ENCODE peak calls at places on chromosomes 2 and 18, in seven cellular contexts. D, S, U, T, M, W and K are unnamed samples.

GRCh38 chr2:25197336-25198208 is 29.2 kb upstream of the POMC start:
- DNase-seq in D (no peak), S (no peak), U (no peak), T (no peak), M (no peak), W (no peak), K (no peak)

GRCh38 chr2:207511851-207512250 is 17.9 kb upstream of the CREB1 start:
- DNase-seq in D (peak), S (no peak), U (no peak), T (no peak), M (no peak), W (peak), K (no peak)

GRCh38 chr2:210169871-210170441 is 1.3 kb downstream of the KANSL1L start:
- DNase-seq in D (peak), S (no peak), U (no peak), T (no peak), M (peak), W (peak), K (no peak)

GRCh38 chr2:120013569-120014223 is 819 bp downstream of the EPB41L5 start:
- DNase-seq in D (peak), S (no peak), U (peak), T (no peak), M (peak), W (peak), K (peak)

GRCh38 chr2:3470856-3471737 is 48.2 kb downstream of the ADI1 start:
- DNase-seq in D (peak), S (no peak), U (no peak), T (no peak), M (no peak), W (peak), K (no peak)

GRCh38 chr2:68733365-68733764 is 1.2 kb upstream of the ARHGAP25 start:
- DNase-seq in D (no peak), S (no peak), U (no peak), T (no peak), M (no peak), W (no peak), K (no peak)

GRCh38 chr18:73551211-73551610 is 596.4 kb downstream of the FBXO15 start:
- DNase-seq in D (no peak), S (no peak), U (no peak), T (no peak), M (no peak), W (no peak), K (no peak)

GRCh38 chr2:226892729-226893128 is 56.9 kb downstream of the RHBDD1 start:
- DNase-seq in D (peak), S (no peak), U (no peak), T (no peak), M (no peak), W (peak), K (no peak)

GRCh38 chr18:59743561-59743960 is 46.3 kb upstream of the CCBE1 start:
- DNase-seq in D (peak), S (no peak), U (no peak), T (no peak), M (no peak), W (peak), K (no peak)

GRCh38 chr2:186443851-186444250 is 42.2 kb upstream of the ZC3H15 start:
- DNase-seq in D (no peak), S (no peak), U (no peak), T (no peak), M (no peak), W (no peak), K (no peak)

GRCh38 chr18:26631135-26631534 is 82.8 kb upstream of the KCTD1 start:
- DNase-seq in D (no peak), S (no peak), U (no peak), T (no peak), M (no peak), W (no peak), K (no peak)

GRCh38 chr2:118881490-118882129 is 34.2 kb upstream of the EN1 start:
- DNase-seq in D (peak), S (no peak), U (no peak), T (no peak), M (peak), W (peak), K (peak)

GRCh38 chr18:45275367-45276113 is 339.7 kb upstream of the SLC14A2 start:
- DNase-seq in D (peak), S (no peak), U (no peak), T (no peak), M (peak), W (peak), K (no peak)

GRCh38 chr2:127220102-127220806 is at the start of gene CYP27C1:
- DNase-seq in D (no peak), S (no peak), U (no peak), T (no peak), M (no peak), W (peak), K (peak)

GRCh38 chr2:112814278-112814677 is 22.3 kb downstream of the IL1B start:
- DNase-seq in D (no peak), S (no peak), U (no peak), T (no peak), M (no peak), W (peak), K (peak)
- TF ChIP-seq CTCF in D (no peak), S (no peak), U (no peak), T (peak), M (no peak), W (peak), K (no peak)

DNA sequence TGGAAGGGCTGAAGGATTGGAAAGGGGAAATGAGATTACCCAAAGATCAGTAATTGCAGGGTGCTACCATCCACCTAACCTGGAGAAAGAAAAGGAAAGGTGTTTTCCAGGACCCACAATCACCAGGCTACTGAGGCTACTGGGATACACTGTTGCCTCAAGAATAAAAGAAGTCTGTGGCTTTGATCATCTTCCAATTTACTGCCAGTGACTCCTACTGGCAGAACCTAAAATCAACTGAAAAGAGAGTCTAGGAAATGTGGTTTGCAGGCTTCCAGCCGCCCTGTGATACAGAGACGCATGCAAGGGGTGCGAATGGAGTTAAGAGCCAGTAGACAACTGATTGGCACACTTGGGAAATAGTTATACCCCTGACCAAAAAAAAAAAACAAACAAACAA is 16.6 kb upstream of the TTL start:
- DNase-seq in D (peak), S (no peak), U (no peak), T (no peak), M (no peak), W (peak), K (no peak)
- TF ChIP-seq CTCF in D (peak), S (no peak), U (no peak), T (no peak), M (no peak), W (peak), K (no peak)

DNA sequence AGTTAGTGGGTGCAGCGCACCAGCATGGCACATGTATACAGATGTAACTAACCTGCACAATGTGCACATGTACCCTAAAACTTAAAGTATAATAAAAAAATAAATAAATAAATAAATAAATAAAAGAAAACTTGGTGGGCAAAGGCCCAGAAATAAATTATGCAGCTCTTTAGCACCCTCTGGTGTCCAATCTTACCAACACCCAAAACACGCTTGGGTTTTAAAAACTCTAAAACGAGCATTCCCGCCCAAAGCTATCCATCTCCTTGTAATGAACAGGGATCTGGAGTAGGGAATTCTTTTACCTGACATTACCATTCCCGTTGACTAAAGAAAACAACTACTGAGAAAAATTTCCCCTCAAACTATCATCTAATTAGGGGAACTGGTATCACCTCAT is 2005.9 kb upstream of the CELF4 start:
- DNase-seq in D (peak), S (no peak), U (no peak), T (no peak), M (peak), W (peak), K (no peak)
- TF ChIP-seq CTCF in D (peak), S (peak), U (no peak), T (peak), M (peak), W (peak), K (peak)

GRCh38 chr2:47006374-47007220 is 91.0 kb upstream of the MCFD2 start:
- DNase-seq in D (no peak), S (no peak), U (no peak), T (no peak), M (no peak), W (no peak), K (no peak)
- TF ChIP-seq CTCF in D (no peak), S (no peak), U (no peak), T (no peak), M (no peak), W (no peak), K (no peak)